ENCODE peak calls at places on chromosome 3, in eight cellular contexts. N is GM23248; W is fibroblast of lung; M is CD8-positive, alpha-beta memory T cell; Q is esophagus squamous epithelium; O is tibial nerve; Z is adrenal gland; R is aorta. A is an unnamed sample.

GRCh38 chr3:129001101-129001816 is at the start of gene EFCC1:
- DNase-seq in N (peak), W (no peak), M (no peak), Q (no peak), O (peak), Z (no peak), R (no peak), A (peak)

GRCh38 chr3:101995371-101996046 is 146.2 kb downstream of the NFKBIZ start:
- DNase-seq in N (peak), W (no peak), M (no peak), Q (no peak), O (no peak), Z (no peak), R (no peak), A (no peak)

GRCh38 chr3:62622553-62623174 is 249.3 kb upstream of the FEZF2 start:
- DNase-seq in N (peak), W (peak), M (no peak), Q (no peak), O (no peak), Z (peak), R (no peak), A (no peak)

GRCh38 chr3:191376742-191377141 is 46.4 kb upstream of the UTS2B start:
- DNase-seq in N (peak), W (peak), M (no peak), Q (no peak), O (no peak), Z (no peak), R (no peak), A (peak)

GRCh38 chr3:132838477-132838876 is 116.3 kb upstream of the NPHP3 start:
- DNase-seq in N (no peak), W (no peak), M (no peak), Q (no peak), O (no peak), Z (no peak), R (no peak), A (no peak)

GRCh38 chr3:181487236-181487978 is 224.3 kb upstream of the SOX2 start:
- DNase-seq in N (no peak), W (no peak), M (no peak), Q (no peak), O (no peak), Z (no peak), R (no peak), A (no peak)

GRCh38 chr3:17602126-17602525 is 140.3 kb downstream of the TBC1D5 start:
- DNase-seq in N (peak), W (no peak), M (no peak), Q (no peak), O (no peak), Z (no peak), R (no peak), A (no peak)

GRCh38 chr3:127729556-127730056 is 56.9 kb downstream of the ABTB1 start:
- DNase-seq in N (no peak), W (no peak), M (no peak), Q (no peak), O (no peak), Z (no peak), R (no peak), A (no peak)

GRCh38 chr3:188840290-188840689 is 331.5 kb upstream of the TPRG1 start:
- DNase-seq in N (no peak), W (no peak), M (no peak), Q (no peak), O (no peak), Z (no peak), R (no peak), A (no peak)

GRCh38 chr3:21226086-21226485 is 524.9 kb downstream of the ZNF385D start:
- DNase-seq in N (no peak), W (no peak), M (no peak), Q (no peak), O (no peak), Z (no peak), R (peak), A (no peak)

GRCh38 chr3:10816863-10817253 is 830 bp downstream of the SLC6A11 start:
- DNase-seq in N (no peak), W (no peak), M (no peak), Q (no peak), O (no peak), Z (no peak), R (no peak), A (no peak)
- H3K4me3 ChIP-seq in N (no peak), W (no peak), M (no peak), Q (peak), O (no peak), Z (no peak), R (no peak), A (no peak)

GRCh38 chr3:30612422-30613134 is 6.2 kb downstream of the TGFBR2 start:
- DNase-seq in N (no peak), W (no peak), M (no peak), Q (no peak), O (no peak), Z (no peak), R (no peak), A (no peak)

GRCh38 chr3:30613135-30613825 is 6.9 kb downstream of the TGFBR2 start:
- DNase-seq in N (no peak), W (peak), M (no peak), Q (no peak), O (no peak), Z (no peak), R (no peak), A (no peak)

GRCh38 chr3:30611613-30612421 is 5.4 kb downstream of the TGFBR2 start:
- DNase-seq in N (peak), W (no peak), M (no peak), Q (no peak), O (no peak), Z (no peak), R (no peak), A (peak)

GRCh38 chr3:30609930-30610701 is 3.7 kb downstream of the TGFBR2 start:
- DNase-seq in N (no peak), W (no peak), M (no peak), Q (no peak), O (no peak), Z (no peak), R (no peak), A (no peak)

DNA sequence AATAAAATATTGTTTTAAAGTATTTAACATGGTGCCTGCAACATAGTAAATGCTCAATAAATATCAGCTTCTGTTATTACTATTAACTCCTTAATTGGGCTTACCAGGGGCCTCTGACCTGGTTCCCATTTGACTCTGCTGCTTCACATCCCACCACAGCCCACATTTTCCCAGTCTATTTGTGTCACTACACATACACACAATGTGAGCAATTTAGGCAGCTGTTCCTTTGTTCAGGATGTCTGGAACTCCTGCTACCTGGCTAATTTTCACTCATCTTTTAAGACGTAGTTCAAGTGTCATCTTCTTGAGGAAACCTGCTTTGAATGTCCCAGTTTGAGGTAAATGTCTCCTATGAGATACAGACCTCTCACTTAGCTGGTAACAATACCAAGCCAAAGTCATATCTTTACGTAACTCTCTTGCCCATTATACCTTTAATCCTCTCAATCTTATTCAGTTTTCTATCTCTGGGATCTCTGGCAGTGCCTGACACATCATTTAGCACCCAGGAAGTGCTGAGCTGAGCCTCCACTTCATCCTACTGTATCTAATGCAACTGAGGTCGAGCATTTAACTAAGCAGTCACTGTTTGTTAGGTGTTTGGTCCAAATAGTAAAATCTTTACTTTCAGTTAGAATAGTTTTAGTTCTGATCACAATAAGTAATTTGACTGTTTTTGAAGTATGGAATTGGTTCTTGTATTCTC is 4.5 kb downstream of the TGFBR2 start:
- DNase-seq in N (no peak), W (no peak), M (no peak), Q (no peak), O (no peak), Z (no peak), R (no peak), A (no peak)
- H3K4me3 ChIP-seq in N (peak), W (no peak), M (peak), Q (peak), O (peak), Z (no peak), R (no peak), A (no peak)

DNA sequence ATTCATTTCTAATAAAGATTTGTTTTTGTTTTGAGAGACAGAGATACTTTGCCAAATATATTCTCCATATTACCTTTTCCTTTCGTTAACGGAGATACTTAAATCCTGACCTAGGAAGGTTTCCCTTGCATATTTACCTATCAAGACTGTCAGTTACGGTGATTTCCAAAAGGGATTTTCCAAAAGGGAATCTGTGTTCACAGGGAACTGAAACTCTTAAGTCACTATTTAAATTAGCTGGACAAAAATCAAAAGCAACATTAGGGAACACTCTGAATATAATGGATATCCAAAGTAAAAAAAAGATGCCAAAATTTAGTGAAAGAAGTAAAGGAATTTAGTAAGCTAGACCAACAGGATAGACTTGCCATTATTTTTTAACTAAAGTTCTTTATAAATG is 576 bp downstream of the LRRFIP2 start:
- DNase-seq in N (no peak), W (no peak), M (no peak), Q (no peak), O (no peak), Z (no peak), R (no peak), A (no peak)
- H3K4me3 ChIP-seq in N (peak), W (peak), M (no peak), Q (peak), O (no peak), Z (no peak), R (peak), A (peak)

GRCh38 chr3:116661196-116661595 is 48.4 kb upstream of the TUSC7 start:
- DNase-seq in N (no peak), W (no peak), M (no peak), Q (no peak), O (no peak), Z (no peak), R (no peak), A (no peak)
- H3K4me3 ChIP-seq in N (no peak), W (no peak), M (no peak), Q (no peak), O (no peak), Z (no peak), R (no peak), A (no peak)

GRCh38 chr3:58238830-58239229 is 1.2 kb downstream of the ABHD6 start:
- DNase-seq in N (no peak), W (no peak), M (no peak), Q (no peak), O (no peak), Z (no peak), R (no peak), A (no peak)
- H3K4me3 ChIP-seq in N (peak), W (peak), M (peak), Q (peak), O (peak), Z (no peak), R (no peak), A (no peak)

DNA sequence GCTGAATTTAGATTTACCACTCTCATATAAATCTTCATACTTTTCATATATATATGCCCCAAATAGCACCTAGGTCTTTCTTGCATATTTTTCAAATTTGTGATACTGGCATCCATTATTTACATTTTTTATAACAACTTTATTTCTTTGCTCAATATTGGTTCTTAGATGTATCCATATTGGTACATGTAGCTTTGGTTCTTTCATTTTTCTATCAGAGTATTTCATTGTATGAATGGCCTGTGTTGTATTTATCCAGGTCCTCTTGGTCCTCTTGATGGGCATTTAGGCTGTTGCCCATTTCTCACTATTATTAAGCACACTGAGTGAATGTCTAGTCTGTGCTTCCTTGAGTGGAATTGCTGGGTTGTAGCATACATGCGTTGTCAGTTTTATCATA is 8.4 kb downstream of the SLC6A11 start:
- DNase-seq in N (no peak), W (no peak), M (no peak), Q (no peak), O (no peak), Z (no peak), R (no peak), A (no peak)
- H3K4me3 ChIP-seq in N (no peak), W (no peak), M (no peak), Q (no peak), O (no peak), Z (no peak), R (no peak), A (no peak)

DNA sequence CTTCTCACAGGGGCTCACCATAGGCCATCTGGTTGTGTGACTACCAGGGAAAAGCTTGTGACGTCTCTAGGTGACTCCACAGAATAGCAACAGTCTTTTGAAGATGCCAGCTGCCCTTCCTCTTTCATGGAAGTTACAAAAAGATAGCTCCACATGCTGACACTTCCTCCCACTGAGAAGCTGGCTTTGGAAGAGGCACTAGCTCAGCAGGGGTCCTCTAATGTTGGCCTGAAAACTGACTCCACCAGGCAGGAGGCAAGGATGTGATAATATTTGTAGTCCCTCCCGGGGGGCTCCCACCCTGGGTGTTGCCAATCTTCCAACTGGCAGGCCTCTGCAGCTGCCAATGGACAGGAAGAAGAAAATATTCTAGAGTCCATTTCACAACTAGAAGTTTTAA is 343.5 kb downstream of the NEK10 start:
- DNase-seq in N (no peak), W (no peak), M (no peak), Q (no peak), O (no peak), Z (no peak), R (no peak), A (peak)
- H3K4me3 ChIP-seq in N (no peak), W (no peak), M (no peak), Q (no peak), O (no peak), Z (no peak), R (no peak), A (no peak)

A was measured in MG63.